ENCODE peak calls at places on chromosomes 16 and 17, in eight cellular contexts. U is NCI-H1930; Z is NCI-H1694; Q is GM18507; A is activated T-helper 9 cell treated with anti-CD3 and anti-CD28 coated beads, Interleukin-2, amount 50 U/mL, for 16 hours; N is HuH-7.5; Y is osteocyte; W is HFFc6. E is an unnamed sample.

GRCh38 chr16:2022723-2023097 is 3.1 kb downstream of the NPW start:
- DNase-seq in U (no peak), Z (no peak), Q (no peak), A (no peak), N (peak; percentile 87), Y (peak; percentile 85), W (peak; percentile 47), E (no peak)

GRCh38 chr17:31155208-31155810 is 60.5 kb downstream of the NF1 start:
- DNase-seq in U (no peak), Z (no peak), Q (no peak), A (no peak), N (no peak), Y (no peak), W (peak; percentile 11), E (no peak)

GRCh38 chr17:31095239-31096105 is 695 bp downstream of the NF1 start:
- DNase-seq in U (no peak), Z (peak; percentile 38), Q (peak; percentile 15), A (peak; percentile 4), N (no peak), Y (peak; percentile 85), W (peak; percentile 51), E (peak; percentile 51)

GRCh38 chr17:751269-752001 is 629 bp downstream of the GEMIN4 start:
- DNase-seq in U (no peak), Z (no peak), Q (no peak), A (peak; percentile 37), N (peak; percentile 22), Y (no peak), W (peak; percentile 21), E (no peak)

GRCh38 chr16:31168848-31169247 is 11.1 kb upstream of the FUS start:
- DNase-seq in U (no peak), Z (no peak), Q (no peak), A (no peak), N (no peak), Y (no peak), W (no peak), E (no peak)

GRCh38 chr17:58684003-58684402 is 7.8 kb downstream of the TEX14 start:
- DNase-seq in U (no peak), Z (no peak), Q (no peak), A (no peak), N (no peak), Y (no peak), W (no peak), E (no peak)

GRCh38 chr17:30005709-30006320 is 64.4 kb downstream of the EFCAB5 start:
- DNase-seq in U (no peak), Z (no peak), Q (no peak), A (no peak), N (peak; percentile 17), Y (no peak), W (no peak), E (no peak)

GRCh38 chr17:41965694-41966375 is 760 bp upstream of the CNP start:
- DNase-seq in U (peak; percentile 60), Z (peak; percentile 62), Q (no peak), A (peak; percentile 49), N (peak; percentile 80), Y (no peak), W (peak; percentile 25), E (peak; percentile 49)

GRCh38 chr17:56297142-56297541 is 143.9 kb downstream of the ANKFN1 start:
- DNase-seq in U (no peak), Z (no peak), Q (no peak), A (no peak), N (no peak), Y (no peak), W (peak; percentile 57), E (no peak)

GRCh38 chr17:32111141-32111771 is 31.0 kb upstream of the RHOT1 start:
- DNase-seq in U (peak; percentile 75), Z (peak; percentile 82), Q (no peak), A (no peak), N (no peak), Y (peak; percentile 87), W (peak; percentile 47), E (no peak)

GRCh38 chr17:38958326-38958725 is 8.9 kb downstream of the FBXO47 start:
- DNase-seq in U (no peak), Z (no peak), Q (no peak), A (no peak), N (no peak), Y (no peak), W (peak; percentile 11), E (no peak)

GRCh38 chr16:28140788-28141618 is 70.8 kb downstream of the XPO6 start:
- DNase-seq in U (no peak), Z (no peak), Q (peak; percentile 61), A (peak; percentile 29), N (no peak), Y (no peak), W (no peak), E (no peak)

GRCh38 chr17:76089680-76090516 is 10.9 kb downstream of the ZACN start:
- DNase-seq in U (no peak), Z (no peak), Q (no peak), A (no peak), N (no peak), Y (peak; percentile 85), W (no peak), E (no peak)

GRCh38 chr16:89006036-89006752 is 29.2 kb upstream of the CBFA2T3 start:
- DNase-seq in U (no peak), Z (no peak), Q (no peak), A (no peak), N (no peak), Y (no peak), W (no peak), E (no peak)

GRCh38 chr16:67542464-67542863 is 13.8 kb downstream of the RIPOR1 start:
- DNase-seq in U (no peak), Z (no peak), Q (no peak), A (peak; percentile 56), N (peak; percentile 59), Y (peak; percentile 56), W (peak; percentile 65), E (no peak)

GRCh38 chr17:15287533-15288267 is 22.6 kb upstream of the PMP22 start:
- DNase-seq in U (no peak), Z (no peak), Q (no peak), A (no peak), N (no peak), Y (no peak), W (peak; percentile 20), E (no peak)

GRCh38 chr16:50467943-50468748 is 80.0 kb upstream of the NKD1 start:
- DNase-seq in U (no peak), Z (peak; percentile 39), Q (no peak), A (no peak), N (peak; percentile 29), Y (no peak), W (no peak), E (peak; percentile 34)

GRCh38 chr16:89366561-89367537 is 123.5 kb downstream of the ANKRD11 start:
- DNase-seq in U (no peak), Z (no peak), Q (no peak), A (no peak), N (no peak), Y (no peak), W (no peak), E (no peak)

GRCh38 chr16:17940584-17940983 is 396.0 kb downstream of the NPIPA8 start:
- DNase-seq in U (no peak), Z (no peak), Q (no peak), A (no peak), N (no peak), Y (no peak), W (no peak), E (no peak)

GRCh38 chr16:48014349-48015135 is 141.3 kb downstream of the ABCC12 start:
- DNase-seq in U (no peak), Z (no peak), Q (no peak), A (no peak), N (no peak), Y (peak; percentile 56), W (peak; percentile 34), E (no peak)

GRCh38 chr17:78341559-78342437 is 18.1 kb downstream of the SOCS3 start:
- DNase-seq in U (peak; percentile 46), Z (no peak), Q (no peak), A (no peak), N (peak; percentile 71), Y (peak; percentile 88), W (peak; percentile 68), E (peak; percentile 66)

GRCh38 chr17:8332688-8333087 is 7.0 kb upstream of the ODF4 start:
- DNase-seq in U (no peak), Z (no peak), Q (no peak), A (no peak), N (no peak), Y (no peak), W (no peak), E (no peak)

GRCh38 chr16:3819741-3820724 is 60.5 kb downstream of the CREBBP start:
- DNase-seq in U (no peak), Z (peak; percentile 84), Q (no peak), A (no peak), N (no peak), Y (no peak), W (peak; percentile 93), E (no peak)

E was measured in progenitor cell of endocrine pancreas.